ENCODE peak calls at places on chromosomes 16 and 17, in seven cellular contexts. H, C, P, L, S, O and M are unnamed samples.

GRCh38 chr17:19309701-19310100 is 52.8 kb downstream of the B9D1 start:
- DNase-seq in H (no peak), C (no peak), P (no peak), L (no peak), S (no peak), O (peak; percentile 57), M (no peak)

GRCh38 chr16:70252355-70252988 is 732 bp upstream of the EXOSC6 start:
- DNase-seq in H (no peak), C (no peak), P (no peak), L (no peak), S (no peak), O (no peak), M (no peak)

GRCh38 chr17:21008992-21009671 is 33.7 kb downstream of the USP22 start:
- DNase-seq in H (no peak), C (no peak), P (no peak), L (no peak), S (no peak), O (peak; percentile 42), M (no peak)

GRCh38 chr16:77894054-77894632 is 105.8 kb downstream of the VAT1L start:
- DNase-seq in H (no peak), C (no peak), P (no peak), L (peak; percentile 40), S (peak; percentile 26), O (no peak), M (no peak)

GRCh38 chr16:11781773-11782172 is 15.3 kb downstream of the ZC3H7A start:
- DNase-seq in H (no peak), C (no peak), P (no peak), L (no peak), S (no peak), O (no peak), M (no peak)

GRCh38 chr16:28977703-28978641 is 3.4 kb downstream of the SPNS1 start:
- DNase-seq in H (no peak), C (peak; percentile 26), P (no peak), L (no peak), S (no peak), O (no peak), M (no peak)

GRCh38 chr16:70674221-70675014 is 11.4 kb downstream of the MTSS2 start:
- DNase-seq in H (no peak), C (no peak), P (no peak), L (no peak), S (no peak), O (peak; percentile 56), M (no peak)

GRCh38 chr17:34306466-34306865 is 12.8 kb upstream of the CCL8 start:
- DNase-seq in H (no peak), C (no peak), P (no peak), L (no peak), S (no peak), O (no peak), M (peak; percentile 76)

GRCh38 chr17:50261051-50261915 is 13.0 kb upstream of the TMEM92 start:
- DNase-seq in H (no peak), C (no peak), P (no peak), L (no peak), S (no peak), O (no peak), M (no peak)

GRCh38 chr16:12020007-12020406 is 43.5 kb downstream of the SNX29 start:
- DNase-seq in H (no peak), C (no peak), P (no peak), L (no peak), S (no peak), O (no peak), M (no peak)

GRCh38 chr16:60582528-60582927 is 1453.7 kb downstream of the CDH8 start:
- DNase-seq in H (no peak), C (no peak), P (no peak), L (no peak), S (no peak), O (no peak), M (no peak)

GRCh38 chr17:64200080-64201042 is 62.7 kb downstream of the TEX2 start:
- DNase-seq in H (no peak), C (no peak), P (no peak), L (no peak), S (no peak), O (no peak), M (peak; percentile 57)